ENCODE peak calls at places on chromosomes 1 and 21, in six cellular contexts. V is lower lobe of right lung, K is neural crest cell, H is activated B cell treated with CpG ODN at 0.5 μM for 24 hours, N is AG04450, F is HCT116. M is an unnamed sample.

GRCh38 chr1:237864338-237865244 is 26.1 kb downstream of the ZP4 start:
- DNase-seq in V (peak; percentile 76), K (peak; percentile 66), H (no peak), N (no peak), F (no peak), M (peak; percentile 68)

GRCh38 chr1:238628130-238628529 is 737.4 kb upstream of the ZP4 start:
- DNase-seq in V (no peak), K (no peak), H (no peak), N (no peak), F (no peak), M (no peak)

GRCh38 chr1:26177182-26177684 is at the start of gene CNKSR1:
- DNase-seq in V (peak; percentile 90), K (no peak), H (no peak), N (no peak), F (peak; percentile 84), M (no peak)

GRCh38 chr1:226069818-226070489 is 7.4 kb downstream of the H3-3A start:
- DNase-seq in V (no peak), K (no peak), H (no peak), N (no peak), F (no peak), M (no peak)

GRCh38 chr1:237851209-237851845 is 39.4 kb downstream of the ZP4 start:
- DNase-seq in V (peak; percentile 52), K (peak; percentile 62), H (no peak), N (no peak), F (no peak), M (no peak)

GRCh38 chr1:46158312-46159281 is 16.3 kb upstream of the TSPAN1 start:
- DNase-seq in V (no peak), K (no peak), H (no peak), N (no peak), F (no peak), M (no peak)

GRCh38 chr1:221696045-221696444 is 45.8 kb downstream of the DUSP10 start:
- DNase-seq in V (no peak), K (no peak), H (no peak), N (no peak), F (no peak), M (no peak)

GRCh38 chr1:25437672-25438071 is 7.0 kb downstream of the MACO1 start:
- DNase-seq in V (no peak), K (no peak), H (no peak), N (no peak), F (no peak), M (no peak)

GRCh38 chr1:8018492-8019228 is 7.4 kb downstream of the ERRFI1 start:
- DNase-seq in V (no peak), K (no peak), H (no peak), N (no peak), F (no peak), M (no peak)

GRCh38 chr21:15850645-15851044 is 120.9 kb downstream of the USP25 start:
- DNase-seq in V (no peak), K (no peak), H (no peak), N (no peak), F (no peak), M (no peak)

GRCh38 chr1:9586147-9586766 is 2.5 kb upstream of the TMEM201 start:
- DNase-seq in V (no peak), K (no peak), H (no peak), N (no peak), F (no peak), M (no peak)

GRCh38 chr1:215992620-215993019 is 425.5 kb downstream of the KCTD3 start:
- DNase-seq in V (no peak), K (no peak), H (no peak), N (no peak), F (no peak), M (no peak)

GRCh38 chr1:160726498-160727391 is 12.3 kb upstream of the SLAMF7 start:
- DNase-seq in V (peak; percentile 49), K (peak; percentile 50), H (peak; percentile 32), N (peak; percentile 15), F (peak; percentile 75), M (no peak)

GRCh38 chr21:45297869-45298268 is 10.2 kb upstream of the POFUT2 start:
- DNase-seq in V (no peak), K (no peak), H (no peak), N (no peak), F (no peak), M (no peak)

GRCh38 chr1:21946836-21947587 is 9.9 kb upstream of the HSPG2 start:
- DNase-seq in V (no peak), K (no peak), H (no peak), N (no peak), F (no peak), M (no peak)

GRCh38 chr1:226185153-226186036 is 1.1 kb downstream of the ACBD3 start:
- DNase-seq in V (no peak), K (no peak), H (no peak), N (no peak), F (no peak), M (no peak)

GRCh38 chr1:225304996-225305395 is 122.8 kb downstream of the LBR start:
- DNase-seq in V (no peak), K (no peak), H (no peak), N (no peak), F (no peak), M (no peak)

GRCh38 chr1:228079601-228080263 is 2.8 kb upstream of the ARF1 start:
- DNase-seq in V (peak; percentile 35), K (no peak), H (no peak), N (no peak), F (no peak), M (peak; percentile 57)

GRCh38 chr1:204232530-204232929 is 18.7 kb upstream of the GOLT1A start:
- DNase-seq in V (no peak), K (no peak), H (no peak), N (no peak), F (no peak), M (no peak)

GRCh38 chr1:179077396-179077795 is 4.5 kb upstream of the TOR3A start:
- DNase-seq in V (no peak), K (no peak), H (no peak), N (peak; percentile 43), F (no peak), M (no peak)

GRCh38 chr1:109170051-109170775 is 43.5 kb upstream of the SARS1 start:
- DNase-seq in V (no peak), K (no peak), H (no peak), N (no peak), F (no peak), M (no peak)

GRCh38 chr1:49013046-49013445 is 236.4 kb upstream of the BEND5 start:
- DNase-seq in V (no peak), K (no peak), H (no peak), N (no peak), F (no peak), M (no peak)

GRCh38 chr21:31180256-31181088 is 142.2 kb upstream of the KRTAP19-8 start:
- DNase-seq in V (no peak), K (peak; percentile 14), H (no peak), N (no peak), F (peak; percentile 24), M (no peak)
- TF ChIP-seq CTCF in V (peak; percentile 58), K (peak; percentile 71), H (no peak), N (peak; percentile 72), F (peak; percentile 68), M (no peak)

GRCh38 chr1:151947140-151947539 is 37.8 kb upstream of the THEM4 start:
- DNase-seq in V (no peak), K (no peak), H (no peak), N (no peak), F (no peak), M (no peak)

GRCh38 chr1:151949371-151950193 is 40.3 kb upstream of the THEM4 start:
- DNase-seq in V (no peak), K (no peak), H (no peak), N (no peak), F (no peak), M (peak; percentile 60)

GRCh38 chr1:151946366-151946764 is 37.1 kb upstream of the THEM4 start:
- DNase-seq in V (no peak), K (no peak), H (no peak), N (no peak), F (no peak), M (no peak)

GRCh38 chr1:151945725-151946365 is 36.5 kb upstream of the THEM4 start:
- DNase-seq in V (peak; percentile 87), K (peak; percentile 16), H (peak; percentile 37), N (peak; percentile 75), F (peak; percentile 93), M (peak; percentile 98)

GRCh38 chr1:151948506-151948905 is 39.2 kb upstream of the THEM4 start:
- DNase-seq in V (no peak), K (no peak), H (no peak), N (no peak), F (no peak), M (no peak)
- TF ChIP-seq CTCF in V (no peak), K (no peak), H (no peak), N (no peak), F (no peak), M (no peak)

DNA sequence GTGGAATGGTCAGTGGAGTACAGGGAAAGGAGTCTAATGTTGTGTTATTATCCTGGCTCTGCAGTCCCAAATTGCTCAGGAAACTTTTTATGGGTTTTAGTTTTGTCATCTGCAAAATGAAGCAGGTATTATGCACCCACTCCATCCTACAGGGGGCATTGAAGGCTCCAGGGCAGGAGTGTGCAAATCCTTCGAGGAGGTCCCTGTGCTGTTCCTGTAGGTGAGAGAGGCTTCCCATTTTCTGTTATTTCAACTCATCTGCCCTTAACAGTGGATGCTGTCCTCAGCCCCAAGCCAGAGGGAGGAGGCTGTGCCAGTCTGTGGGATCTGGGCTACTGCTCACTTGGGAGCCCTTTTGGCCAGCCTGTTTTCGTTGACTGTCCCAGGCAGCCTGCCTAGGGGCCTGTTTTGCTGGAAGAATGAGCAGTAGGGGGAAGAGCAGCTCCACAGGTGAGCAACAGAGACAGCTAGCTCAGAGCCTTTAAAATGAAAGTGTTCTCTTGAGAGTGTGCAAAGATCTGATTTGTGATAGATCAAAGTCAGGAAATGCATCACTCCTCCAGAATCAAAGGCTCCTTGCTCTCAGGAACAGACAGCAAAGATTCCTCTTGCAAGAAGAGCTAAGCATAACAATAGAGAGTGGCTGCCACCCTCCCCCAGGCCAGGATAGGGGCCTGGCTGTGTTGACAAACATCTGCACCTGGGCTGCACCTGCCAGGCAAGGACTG is 317.6 kb upstream of the PROX1 start:
- DNase-seq in V (no peak), K (no peak), H (no peak), N (no peak), F (no peak), M (no peak)
- TF ChIP-seq CTCF in V (no peak), K (no peak), H (no peak), N (no peak), F (no peak), M (no peak)

DNA sequence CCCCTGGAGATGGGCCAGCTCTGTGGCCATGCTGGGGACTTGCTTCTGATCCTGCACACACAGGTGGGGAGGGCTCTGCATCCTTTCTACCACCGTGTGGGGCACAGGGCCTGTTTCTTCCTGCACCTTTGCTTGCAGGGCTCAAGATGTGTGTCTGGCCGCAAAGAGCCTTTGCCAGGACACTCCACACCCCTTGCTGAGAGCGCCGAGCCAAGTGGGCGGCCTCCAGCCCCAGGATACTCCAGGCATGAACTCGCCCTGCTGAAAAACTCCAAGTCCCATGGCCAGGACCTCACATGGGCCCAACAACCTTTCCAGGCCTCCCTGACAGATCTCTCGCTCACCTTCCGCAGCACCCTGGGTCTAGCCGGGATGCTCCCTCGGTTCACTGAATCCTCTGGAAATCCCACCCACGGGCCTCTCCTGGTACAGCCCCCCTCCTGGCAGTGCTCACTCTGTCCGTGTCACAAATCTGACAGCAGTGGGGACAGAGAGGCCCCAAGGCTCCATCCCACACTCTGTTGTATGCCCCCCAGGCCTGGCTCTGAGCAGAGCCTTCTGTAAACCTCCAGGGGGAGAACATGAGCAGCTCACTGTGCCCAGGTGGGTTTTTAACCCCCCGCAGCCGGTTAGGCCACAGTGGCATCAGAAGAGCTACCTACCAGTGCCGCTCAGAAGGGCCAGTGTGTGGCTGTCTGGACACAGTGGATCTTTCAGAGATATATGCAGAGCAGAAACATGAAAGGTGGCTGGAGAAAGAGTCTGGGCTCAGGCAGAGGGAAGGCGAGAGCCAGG is 11.8 kb upstream of the GPR153 start:
- DNase-seq in V (no peak), K (no peak), H (no peak), N (no peak), F (no peak), M (no peak)
- TF ChIP-seq CTCF in V (no peak), K (no peak), H (no peak), N (peak; percentile 23), F (peak; percentile 18), M (no peak)